ENCODE peak calls at places on chromosomes 1 and 21, in ten cellular contexts. One of them, this sample, is unnamed.

GRCh38 chr1:178536844-178537371 is 24.0 kb downstream of the TEX35 start:
- DNase-seq in cardiac muscle cell: no peak
- DNase-seq in right lobe of liver: peak; percentile 74
- DNase-seq in gastrocnemius medialis: peak; percentile 79
- DNase-seq in neural progenitor cell: no peak
- DNase-seq in CD8-positive, alpha-beta T cell: no peak
- DNase-seq in OCI-LY7: no peak
- DNase-seq in stomach: peak; percentile 75
- DNase-seq in ovary: peak; percentile 69
- DNase-seq in PC-3: peak; percentile 94
- DNase-seq in this sample: peak; percentile 17

GRCh38 chr21:46100426-46100825 is 2.5 kb downstream of the COL6A2 start:
- DNase-seq in PC-3: peak; percentile 65
- DNase-seq in neural progenitor cell: no peak
- DNase-seq in gastrocnemius medialis: peak; percentile 0
- DNase-seq in right lobe of liver: no peak
- DNase-seq in cardiac muscle cell: no peak
- DNase-seq in OCI-LY7: no peak
- DNase-seq in stomach: peak; percentile 11
- DNase-seq in ovary: no peak
- DNase-seq in CD8-positive, alpha-beta T cell: no peak
- DNase-seq in this sample: no peak

GRCh38 chr1:32345289-32345827 is 9.3 kb upstream of the MARCKSL1 start:
- DNase-seq in CD8-positive, alpha-beta T cell: no peak
- DNase-seq in cardiac muscle cell: peak; percentile 33
- DNase-seq in gastrocnemius medialis: no peak
- DNase-seq in neural progenitor cell: no peak
- DNase-seq in stomach: peak; percentile 52
- DNase-seq in ovary: peak; percentile 83
- DNase-seq in right lobe of liver: peak; percentile 44
- DNase-seq in PC-3: no peak
- DNase-seq in OCI-LY7: no peak
- DNase-seq in this sample: peak; percentile 48

GRCh38 chr1:235919127-235919796 is 52.6 kb upstream of the LYST start:
- DNase-seq in neural progenitor cell: no peak
- DNase-seq in stomach: no peak
- DNase-seq in CD8-positive, alpha-beta T cell: no peak
- DNase-seq in OCI-LY7: no peak
- DNase-seq in cardiac muscle cell: no peak
- DNase-seq in ovary: no peak
- DNase-seq in gastrocnemius medialis: no peak
- DNase-seq in PC-3: no peak
- DNase-seq in right lobe of liver: no peak
- DNase-seq in this sample: no peak

GRCh38 chr1:83901547-83902155 is 97.3 kb downstream of the TTLL7 start:
- DNase-seq in PC-3: peak; percentile 97
- DNase-seq in neural progenitor cell: no peak
- DNase-seq in gastrocnemius medialis: no peak
- DNase-seq in ovary: no peak
- DNase-seq in CD8-positive, alpha-beta T cell: no peak
- DNase-seq in right lobe of liver: peak; percentile 16
- DNase-seq in OCI-LY7: no peak
- DNase-seq in stomach: peak; percentile 54
- DNase-seq in cardiac muscle cell: no peak
- DNase-seq in this sample: no peak

GRCh38 chr1:59278780-59279354 is 18.0 kb upstream of the FGGY start:
- DNase-seq in gastrocnemius medialis: no peak
- DNase-seq in CD8-positive, alpha-beta T cell: no peak
- DNase-seq in PC-3: no peak
- DNase-seq in neural progenitor cell: no peak
- DNase-seq in ovary: no peak
- DNase-seq in stomach: no peak
- DNase-seq in OCI-LY7: no peak
- DNase-seq in right lobe of liver: no peak
- DNase-seq in cardiac muscle cell: no peak
- DNase-seq in this sample: no peak

GRCh38 chr1:192544983-192545393 is 30.6 kb upstream of the RGS1 start:
- DNase-seq in neural progenitor cell: no peak
- DNase-seq in cardiac muscle cell: no peak
- DNase-seq in right lobe of liver: no peak
- DNase-seq in ovary: no peak
- DNase-seq in CD8-positive, alpha-beta T cell: no peak
- DNase-seq in stomach: no peak
- DNase-seq in gastrocnemius medialis: no peak
- DNase-seq in PC-3: peak; percentile 39
- DNase-seq in OCI-LY7: no peak
- DNase-seq in this sample: peak; percentile 10

GRCh38 chr1:101105877-101106276 is 80.3 kb upstream of the DPH5 start:
- DNase-seq in CD8-positive, alpha-beta T cell: no peak
- DNase-seq in right lobe of liver: no peak
- DNase-seq in cardiac muscle cell: no peak
- DNase-seq in stomach: no peak
- DNase-seq in PC-3: no peak
- DNase-seq in OCI-LY7: no peak
- DNase-seq in gastrocnemius medialis: no peak
- DNase-seq in ovary: no peak
- DNase-seq in neural progenitor cell: no peak
- DNase-seq in this sample: no peak

GRCh38 chr1:17184822-17185484 is 20.0 kb upstream of the PADI1 start:
- DNase-seq in ovary: no peak
- DNase-seq in cardiac muscle cell: no peak
- DNase-seq in neural progenitor cell: no peak
- DNase-seq in stomach: no peak
- DNase-seq in right lobe of liver: no peak
- DNase-seq in PC-3: no peak
- DNase-seq in gastrocnemius medialis: no peak
- DNase-seq in OCI-LY7: no peak
- DNase-seq in CD8-positive, alpha-beta T cell: no peak
- DNase-seq in this sample: no peak

GRCh38 chr1:198597690-198598430 is 41.0 kb upstream of the PTPRC start:
- DNase-seq in stomach: no peak
- DNase-seq in gastrocnemius medialis: no peak
- DNase-seq in cardiac muscle cell: no peak
- DNase-seq in PC-3: no peak
- DNase-seq in CD8-positive, alpha-beta T cell: no peak
- DNase-seq in neural progenitor cell: no peak
- DNase-seq in ovary: no peak
- DNase-seq in OCI-LY7: peak; percentile 77
- DNase-seq in right lobe of liver: no peak
- DNase-seq in this sample: no peak
- H3K4me1 ChIP-seq in stomach: no peaks in the 10 kb centered on the region
- H3K4me1 ChIP-seq in gastrocnemius medialis: no peaks in the 10 kb centered on the region
- H3K4me1 ChIP-seq in cardiac muscle cell: no peaks in the 10 kb centered on the region
- H3K4me1 ChIP-seq in PC-3: no peaks in the 10 kb centered on the region
- H3K4me1 ChIP-seq in CD8-positive, alpha-beta T cell: peaks cover 58% of the 10 kb centered on the region
- H3K4me1 ChIP-seq in neural progenitor cell: no peaks in the 10 kb centered on the region
- H3K4me1 ChIP-seq in ovary: no peaks in the 10 kb centered on the region
- H3K4me1 ChIP-seq in OCI-LY7: peaks cover 53% of the 10 kb centered on the region
- H3K4me1 ChIP-seq in right lobe of liver: no peaks in the 10 kb centered on the region
- H3K4me1 ChIP-seq in this sample: no peaks in the 10 kb centered on the region

GRCh38 chr1:37792943-37793686 is 532 bp upstream of the MANEAL start:
- DNase-seq in right lobe of liver: no peak
- DNase-seq in PC-3: no peak
- DNase-seq in OCI-LY7: no peak
- DNase-seq in ovary: no peak
- DNase-seq in cardiac muscle cell: no peak
- DNase-seq in neural progenitor cell: no peak
- DNase-seq in CD8-positive, alpha-beta T cell: no peak
- DNase-seq in gastrocnemius medialis: no peak
- DNase-seq in stomach: no peak
- DNase-seq in this sample: no peak
- H3K4me3 ChIP-seq in right lobe of liver: peak overlapping the region; percentile 61
- H3K4me3 ChIP-seq in PC-3: peak overlapping the region; percentile 50
- H3K4me3 ChIP-seq in OCI-LY7: peak overlapping the region; percentile 88
- H3K4me3 ChIP-seq in ovary: peak overlapping the region; percentile 47
- H3K4me3 ChIP-seq in cardiac muscle cell: peak overlapping the region; percentile 50
- H3K4me3 ChIP-seq in neural progenitor cell: peak overlapping the region; percentile 72
- H3K4me3 ChIP-seq in CD8-positive, alpha-beta T cell: no peak overlapping the region
- H3K4me3 ChIP-seq in gastrocnemius medialis: peak overlapping the region; percentile 48
- H3K4me3 ChIP-seq in stomach: peak overlapping the region; percentile 55
- H3K4me3 ChIP-seq in this sample: peak overlapping the region; percentile 74

DNA sequence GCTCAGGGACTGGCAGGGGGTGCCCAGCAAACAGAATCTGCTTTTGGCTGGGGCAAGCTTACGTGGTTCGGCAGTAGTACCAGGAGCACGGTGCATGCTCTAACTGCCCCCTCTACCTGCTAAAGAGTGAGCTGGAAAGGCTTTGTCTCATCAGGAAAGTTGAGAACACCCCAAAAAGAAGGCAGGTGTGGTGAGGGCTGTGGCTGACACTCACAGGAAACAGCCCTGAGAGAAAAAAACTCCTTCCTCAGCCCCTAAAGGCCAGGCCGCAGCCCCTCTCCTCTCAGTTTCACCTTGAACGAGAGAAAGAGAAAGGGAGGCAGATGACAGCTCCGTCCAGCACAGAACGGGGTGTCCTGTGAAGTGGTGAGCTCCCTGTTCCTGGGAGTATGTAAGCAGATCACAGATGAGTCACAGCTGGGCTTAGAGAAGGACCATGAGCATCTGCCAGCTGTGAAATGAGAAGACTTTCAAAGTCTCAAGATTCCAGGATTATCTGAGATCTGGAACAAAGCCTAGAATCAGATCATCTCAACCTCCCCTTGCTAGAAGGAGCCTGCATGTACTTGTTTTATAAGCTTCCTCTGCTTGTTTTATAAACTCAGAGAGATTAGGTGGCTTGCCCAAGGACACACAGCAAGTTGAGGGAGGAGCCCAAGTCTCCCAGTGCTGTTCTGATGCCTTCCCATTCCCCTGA is 13.4 kb downstream of the LAPTM5 start:
- DNase-seq in stomach: no peak
- DNase-seq in OCI-LY7: peak; percentile 50
- DNase-seq in PC-3: no peak
- DNase-seq in neural progenitor cell: no peak
- DNase-seq in CD8-positive, alpha-beta T cell: no peak
- DNase-seq in cardiac muscle cell: no peak
- DNase-seq in gastrocnemius medialis: no peak
- DNase-seq in ovary: no peak
- DNase-seq in right lobe of liver: no peak
- DNase-seq in this sample: no peak
- H3K4me1 ChIP-seq in stomach: peaks cover 77% of the 10 kb centered on the region
- H3K4me1 ChIP-seq in OCI-LY7: peaks cover 88% of the 10 kb centered on the region
- H3K4me1 ChIP-seq in PC-3: peaks cover 8% of the 10 kb centered on the region
- H3K4me1 ChIP-seq in neural progenitor cell: peaks cover 4% of the 10 kb centered on the region
- H3K4me1 ChIP-seq in CD8-positive, alpha-beta T cell: peaks cover 95% of the 10 kb centered on the region
- H3K4me1 ChIP-seq in cardiac muscle cell: no peaks in the 10 kb centered on the region
- H3K4me1 ChIP-seq in gastrocnemius medialis: no peaks in the 10 kb centered on the region
- H3K4me1 ChIP-seq in ovary: no peaks in the 10 kb centered on the region
- H3K4me1 ChIP-seq in right lobe of liver: no peaks in the 10 kb centered on the region
- H3K4me1 ChIP-seq in this sample: peaks cover 45% of the 10 kb centered on the region

DNA sequence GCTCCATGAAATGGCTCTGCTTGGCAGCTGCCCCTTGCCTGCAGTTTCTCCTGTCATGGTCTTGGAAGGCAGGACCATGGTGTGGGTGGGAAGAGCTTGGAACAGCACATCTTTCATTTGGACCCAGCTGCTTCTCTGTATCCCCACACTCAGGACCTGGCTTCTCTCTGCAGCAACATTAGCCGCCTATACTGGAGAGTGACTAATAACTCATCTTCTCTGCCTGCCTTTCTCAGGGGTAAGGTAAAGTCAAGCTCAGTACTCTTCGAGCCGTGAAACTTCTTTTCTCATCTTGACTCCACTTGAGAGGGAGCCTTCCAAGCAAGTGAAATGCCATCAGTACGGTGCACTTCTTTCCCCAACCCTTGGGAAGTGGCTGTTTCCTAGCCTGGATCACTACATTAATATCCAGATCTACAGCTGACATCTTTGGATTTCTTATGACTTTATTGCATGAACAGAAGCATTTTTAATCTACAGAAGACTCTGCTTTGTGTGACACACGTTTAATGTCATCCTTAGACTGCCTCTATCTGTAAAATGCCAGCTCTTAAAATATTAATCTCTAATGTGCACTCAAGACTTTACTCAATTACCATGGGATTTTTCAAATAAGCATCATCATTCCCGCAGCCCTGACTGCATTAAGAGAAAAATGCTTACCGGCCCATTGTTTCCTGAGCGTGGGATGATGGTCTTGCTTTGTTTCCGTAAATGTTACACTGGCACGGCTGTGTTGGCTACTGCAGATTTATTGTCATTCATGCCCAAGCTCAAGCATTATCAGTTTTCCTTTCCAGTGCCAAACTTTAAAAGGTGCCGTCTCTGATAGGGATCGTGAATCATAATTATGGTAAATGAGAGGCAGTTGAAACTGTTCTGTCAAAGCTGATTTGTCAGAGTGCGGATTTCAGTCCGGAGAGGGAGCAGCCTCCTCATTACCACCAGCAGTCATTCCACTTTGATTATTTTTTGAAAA is 242.9 kb downstream of the HHAT start:
- DNase-seq in neural progenitor cell: no peak
- DNase-seq in gastrocnemius medialis: no peak
- DNase-seq in PC-3: no peak
- DNase-seq in CD8-positive, alpha-beta T cell: no peak
- DNase-seq in right lobe of liver: no peak
- DNase-seq in stomach: no peak
- DNase-seq in cardiac muscle cell: no peak
- DNase-seq in ovary: no peak
- DNase-seq in OCI-LY7: no peak
- DNase-seq in this sample: no peak
- H3K4me3 ChIP-seq in neural progenitor cell: no peak overlapping the region
- H3K4me3 ChIP-seq in gastrocnemius medialis: no peak overlapping the region
- H3K4me3 ChIP-seq in PC-3: no peak overlapping the region
- H3K4me3 ChIP-seq in CD8-positive, alpha-beta T cell: no peak overlapping the region
- H3K4me3 ChIP-seq in right lobe of liver: no peak overlapping the region
- H3K4me3 ChIP-seq in stomach: no peak overlapping the region
- H3K4me3 ChIP-seq in cardiac muscle cell: no peak overlapping the region
- H3K4me3 ChIP-seq in ovary: no peak overlapping the region
- H3K4me3 ChIP-seq in OCI-LY7: no peak overlapping the region
- H3K4me3 ChIP-seq in this sample: no peak overlapping the region

GRCh38 chr1:94038511-94038910 is 82.4 kb downstream of the ABCA4 start:
- DNase-seq in CD8-positive, alpha-beta T cell: no peak
- DNase-seq in neural progenitor cell: peak; percentile 32
- DNase-seq in cardiac muscle cell: no peak
- DNase-seq in gastrocnemius medialis: no peak
- DNase-seq in PC-3: no peak
- DNase-seq in stomach: no peak
- DNase-seq in ovary: no peak
- DNase-seq in OCI-LY7: no peak
- DNase-seq in right lobe of liver: no peak
- DNase-seq in this sample: no peak
- H3K4me1 ChIP-seq in CD8-positive, alpha-beta T cell: no peaks in the 10 kb centered on the region
- H3K4me1 ChIP-seq in neural progenitor cell: peaks cover 9% of the 10 kb centered on the region
- H3K4me1 ChIP-seq in cardiac muscle cell: no peaks in the 10 kb centered on the region
- H3K4me1 ChIP-seq in gastrocnemius medialis: peaks cover 14% of the 10 kb centered on the region
- H3K4me1 ChIP-seq in PC-3: peaks cover 28% of the 10 kb centered on the region
- H3K4me1 ChIP-seq in stomach: peaks cover 6% of the 10 kb centered on the region
- H3K4me1 ChIP-seq in ovary: peaks cover 2% of the 10 kb centered on the region
- H3K4me1 ChIP-seq in OCI-LY7: no peaks in the 10 kb centered on the region
- H3K4me1 ChIP-seq in right lobe of liver: no peaks in the 10 kb centered on the region
- H3K4me1 ChIP-seq in this sample: peaks cover 11% of the 10 kb centered on the region

GRCh38 chr1:26700711-26701110 is 4.9 kb downstream of the ARID1A start:
- DNase-seq in PC-3: no peak
- DNase-seq in OCI-LY7: peak; percentile 54
- DNase-seq in right lobe of liver: no peak
- DNase-seq in gastrocnemius medialis: no peak
- DNase-seq in ovary: no peak
- DNase-seq in cardiac muscle cell: no peak
- DNase-seq in CD8-positive, alpha-beta T cell: no peak
- DNase-seq in neural progenitor cell: no peak
- DNase-seq in stomach: no peak
- DNase-seq in this sample: peak; percentile 43
- H3K4me3 ChIP-seq in PC-3: peak overlapping the region; percentile 86
- H3K4me3 ChIP-seq in OCI-LY7: peak overlapping the region; percentile 87
- H3K4me3 ChIP-seq in right lobe of liver: no peak overlapping the region
- H3K4me3 ChIP-seq in gastrocnemius medialis: no peak overlapping the region
- H3K4me3 ChIP-seq in ovary: no peak overlapping the region
- H3K4me3 ChIP-seq in cardiac muscle cell: peak overlapping the region; percentile 95
- H3K4me3 ChIP-seq in CD8-positive, alpha-beta T cell: peak overlapping the region; percentile 8
- H3K4me3 ChIP-seq in neural progenitor cell: peak overlapping the region; percentile 90
- H3K4me3 ChIP-seq in stomach: peak overlapping the region; percentile 2
- H3K4me3 ChIP-seq in this sample: no peak overlapping the region

This sample was measured in SJCRH30.